ENCODE peak calls at places on chromosome 4, in nine cellular contexts. L, N, S, U, G, W, T, E and D are unnamed samples.

GRCh38 chr4:120927758-120928409 is 5.4 kb upstream of the PRDM5 start:
- DNase-seq in E (peak; percentile 13), L (no peak), U (no peak), W (no peak), G (no peak), S (no peak), N (no peak), T (no peak), D (no peak)

GRCh38 chr4:142334931-142335330 is 511.2 kb downstream of the INPP4B start:
- DNase-seq in S (no peak), E (no peak), L (no peak), U (no peak), G (no peak), N (no peak), T (no peak), W (no peak), D (no peak)

GRCh38 chr4:145755802-145756201 is 75.9 kb downstream of the C4orf51 start:
- DNase-seq in G (no peak), L (no peak), E (no peak), T (no peak), S (no peak), U (no peak), W (no peak), N (no peak), D (no peak)

GRCh38 chr4:98522603-98523395 is 135.6 kb downstream of the TSPAN5 start:
- DNase-seq in S (no peak), N (peak; percentile 68), L (peak; percentile 69), W (no peak), T (no peak), E (peak; percentile 92), U (no peak), G (no peak), D (no peak)

GRCh38 chr4:147884536-147884935 is 152.6 kb downstream of the ARHGAP10 start:
- DNase-seq in U (no peak), W (no peak), E (no peak), G (no peak), N (no peak), T (no peak), L (no peak), S (no peak), D (no peak)

GRCh38 chr4:170138580-170139194 is 48.9 kb upstream of the AADAT start:
- DNase-seq in E (peak; percentile 77), G (peak; percentile 45), U (peak; percentile 66), L (peak; percentile 26), T (peak; percentile 90), N (peak; percentile 68), W (peak; percentile 23), S (peak; percentile 51), D (peak; percentile 41)

GRCh38 chr4:64715741-64716140 is 306.5 kb upstream of the TECRL start:
- DNase-seq in N (no peak), G (no peak), T (no peak), L (no peak), W (no peak), E (peak; percentile 7), U (no peak), S (no peak), D (no peak)

GRCh38 chr4:153566751-153567150 is 100.6 kb downstream of the TMEM131L start:
- DNase-seq in G (no peak), S (no peak), W (no peak), E (no peak), T (no peak), U (no peak), N (no peak), L (no peak), D (no peak)

GRCh38 chr4:154184238-154184637 is 307.4 kb downstream of the DCHS2 start:
- DNase-seq in W (no peak), G (no peak), N (no peak), L (no peak), U (no peak), E (no peak), T (no peak), S (no peak), D (no peak)

GRCh38 chr4:179976777-179977176 is 2266.4 kb upstream of the TENM3 start:
- DNase-seq in W (no peak), S (no peak), L (no peak), G (no peak), N (no peak), E (no peak), T (no peak), U (no peak), D (no peak)

GRCh38 chr4:1730532-1731135 is 9.3 kb downstream of the TACC3 start:
- DNase-seq in N (no peak), W (no peak), E (no peak), T (no peak), G (no peak), U (no peak), S (no peak), L (no peak), D (no peak)

GRCh38 chr4:87542734-87543312 is 13.6 kb upstream of the SPARCL1 start:
- DNase-seq in L (no peak), U (no peak), S (no peak), W (no peak), G (no peak), T (no peak), N (no peak), E (no peak), D (no peak)

GRCh38 chr4:21046121-21046520 is 345.9 kb downstream of the PACRGL start:
- DNase-seq in T (no peak), L (no peak), W (no peak), N (no peak), S (no peak), E (no peak), G (no peak), U (no peak), D (no peak)

GRCh38 chr4:184355111-184355604 is 119.2 kb downstream of the IRF2 start:
- DNase-seq in E (peak; percentile 94), L (peak; percentile 99), W (peak; percentile 65), G (peak; percentile 45), N (peak; percentile 46), T (no peak), U (peak; percentile 8), S (no peak), D (no peak)

GRCh38 chr4:1130318-1131186 is 17.2 kb upstream of the RNF212 start:
- DNase-seq in N (peak; percentile 76), G (peak; percentile 46), S (peak; percentile 87), U (peak; percentile 69), W (peak; percentile 13), T (peak; percentile 69), L (peak; percentile 29), E (peak; percentile 68), D (peak; percentile 31)

GRCh38 chr4:131488772-131489171 is 1660.3 kb upstream of the PCDH10 start:
- DNase-seq in N (no peak), U (no peak), W (no peak), L (no peak), E (peak; percentile 5), G (no peak), T (no peak), S (no peak), D (no peak)